ENCODE peak calls at places on chromosomes 4 and X, in eight cellular contexts. F is gastrocnemius medialis, D is thyroid gland, L is body of pancreas, W is uterus, Z is transverse colon, V is H54, I is stomach. S is an unnamed sample.

GRCh38 chr4:1321486-1321885 is 25.5 kb upstream of the UVSSA start:
- DNase-seq in F (no peak), D (no peak), L (no peak), W (no peak), Z (no peak), V (no peak), I (no peak), S (no peak)

GRCh38 chrX:152619897-152620296 is 17.8 kb upstream of the GABRQ start:
- DNase-seq in F (no peak), D (no peak), L (no peak), W (no peak), Z (no peak), V (no peak), I (no peak), S (no peak)

GRCh38 chrX:119685225-119686066 is 7.5 kb downstream of the SEPTIN6 start:
- DNase-seq in F (no peak), D (peak), L (no peak), W (peak), Z (no peak), V (no peak), I (no peak), S (no peak)

GRCh38 chrX:46777971-46778810 is 19.3 kb upstream of the SLC9A7 start:
- DNase-seq in F (no peak), D (no peak), L (no peak), W (no peak), Z (no peak), V (no peak), I (no peak), S (no peak)

GRCh38 chr4:163273203-163273602 is 59.2 kb downstream of the NPY1R start:
- DNase-seq in F (no peak), D (no peak), L (no peak), W (no peak), Z (no peak), V (no peak), I (no peak), S (no peak)

GRCh38 chr4:183299464-183299863 is 20.6 kb downstream of the CLDN22 start:
- DNase-seq in F (no peak), D (no peak), L (no peak), W (no peak), Z (no peak), V (no peak), I (no peak), S (no peak)

GRCh38 chr4:181161669-181162068 is 1081.5 kb upstream of the TENM3 start:
- DNase-seq in F (no peak), D (no peak), L (no peak), W (no peak), Z (no peak), V (no peak), I (no peak), S (no peak)

GRCh38 chrX:153635788-153636668 is 11.0 kb upstream of the DUSP9 start:
- DNase-seq in F (no peak), D (peak), L (peak), W (peak), Z (no peak), V (peak), I (no peak), S (no peak)

GRCh38 chrX:39176105-39176504 is 374.8 kb downstream of the MID1IP1 start:
- DNase-seq in F (no peak), D (peak), L (no peak), W (no peak), Z (no peak), V (no peak), I (no peak), S (no peak)

GRCh38 chr4:104860227-104861123 is 286.2 kb upstream of the TET2 start:
- DNase-seq in F (peak), D (peak), L (peak), W (peak), Z (peak), V (peak), I (peak), S (peak)

GRCh38 chrX:9781941-9782340 is 4.3 kb upstream of the SHROOM2 start:
- DNase-seq in F (no peak), D (no peak), L (no peak), W (no peak), Z (no peak), V (no peak), I (no peak), S (no peak)

GRCh38 chr4:4847011-4847410 is 12.5 kb upstream of the MSX1 start:
- DNase-seq in F (no peak), D (no peak), L (no peak), W (no peak), Z (no peak), V (no peak), I (no peak), S (no peak)

GRCh38 chrX:52819788-52820187 is 8.7 kb downstream of the XAGE5 start:
- DNase-seq in F (no peak), D (no peak), L (no peak), W (no peak), Z (no peak), V (no peak), I (no peak), S (no peak)

GRCh38 chr4:57037982-57038604 is 59.4 kb downstream of the POLR2B start:
- DNase-seq in F (no peak), D (peak), L (peak), W (peak), Z (peak), V (peak), I (peak), S (peak)

GRCh38 chr4:21102667-21103066 is 402.4 kb downstream of the PACRGL start:
- DNase-seq in F (no peak), D (no peak), L (no peak), W (no peak), Z (no peak), V (no peak), I (no peak), S (no peak)

GRCh38 chrX:110156167-110156754 is 153.3 kb downstream of the TMEM164 start:
- DNase-seq in F (no peak), D (no peak), L (no peak), W (no peak), Z (no peak), V (no peak), I (no peak), S (no peak)

GRCh38 chr4:75056277-75056676 is 123.4 kb downstream of the PARM1 start:
- DNase-seq in F (no peak), D (no peak), L (no peak), W (no peak), Z (no peak), V (no peak), I (no peak), S (no peak)

GRCh38 chr4:53923921-53924320 is 140.5 kb downstream of the CHIC2 start:
- DNase-seq in F (no peak), D (no peak), L (no peak), W (no peak), Z (no peak), V (no peak), I (no peak), S (no peak)

GRCh38 chr4:98261291-98262271 is at the start of gene RAP1GDS1:
- DNase-seq in F (peak), D (peak), L (peak), W (peak), Z (peak), V (peak), I (peak), S (peak)

GRCh38 chr4:8473920-8474590 is 33.5 kb downstream of the TRMT44 start:
- DNase-seq in F (no peak), D (peak), L (no peak), W (no peak), Z (no peak), V (no peak), I (no peak), S (no peak)

GRCh38 chr4:99945718-99946345 is 586 bp downstream of the DNAJB14 start:
- DNase-seq in F (no peak), D (no peak), L (no peak), W (no peak), Z (no peak), V (no peak), I (peak), S (no peak)

GRCh38 chr4:184251680-184252000 is 34.0 kb upstream of the ENPP6 start:
- DNase-seq in F (no peak), D (no peak), L (no peak), W (no peak), Z (no peak), V (no peak), I (no peak), S (no peak)

GRCh38 chrX:30895331-30895730 is 6.3 kb upstream of the TAB3 start:
- DNase-seq in F (no peak), D (no peak), L (no peak), W (no peak), Z (no peak), V (no peak), I (no peak), S (no peak)

GRCh38 chr4:54066718-54067129 is 2.3 kb upstream of the CHIC2 start:
- DNase-seq in F (no peak), D (no peak), L (peak), W (no peak), Z (no peak), V (no peak), I (peak), S (no peak)

GRCh38 chr4:18689308-18689915 is 667.9 kb upstream of the LCORL start:
- DNase-seq in F (peak), D (peak), L (peak), W (peak), Z (peak), V (no peak), I (peak), S (no peak)

GRCh38 chr4:145760961-145761929 is 81.3 kb downstream of the C4orf51 start:
- DNase-seq in F (no peak), D (no peak), L (no peak), W (no peak), Z (no peak), V (no peak), I (no peak), S (no peak)

GRCh38 chrX:130014770-130015169 is 32.3 kb downstream of the BCORL1 start:
- DNase-seq in F (no peak), D (no peak), L (no peak), W (no peak), Z (no peak), V (no peak), I (no peak), S (no peak)

DNA sequence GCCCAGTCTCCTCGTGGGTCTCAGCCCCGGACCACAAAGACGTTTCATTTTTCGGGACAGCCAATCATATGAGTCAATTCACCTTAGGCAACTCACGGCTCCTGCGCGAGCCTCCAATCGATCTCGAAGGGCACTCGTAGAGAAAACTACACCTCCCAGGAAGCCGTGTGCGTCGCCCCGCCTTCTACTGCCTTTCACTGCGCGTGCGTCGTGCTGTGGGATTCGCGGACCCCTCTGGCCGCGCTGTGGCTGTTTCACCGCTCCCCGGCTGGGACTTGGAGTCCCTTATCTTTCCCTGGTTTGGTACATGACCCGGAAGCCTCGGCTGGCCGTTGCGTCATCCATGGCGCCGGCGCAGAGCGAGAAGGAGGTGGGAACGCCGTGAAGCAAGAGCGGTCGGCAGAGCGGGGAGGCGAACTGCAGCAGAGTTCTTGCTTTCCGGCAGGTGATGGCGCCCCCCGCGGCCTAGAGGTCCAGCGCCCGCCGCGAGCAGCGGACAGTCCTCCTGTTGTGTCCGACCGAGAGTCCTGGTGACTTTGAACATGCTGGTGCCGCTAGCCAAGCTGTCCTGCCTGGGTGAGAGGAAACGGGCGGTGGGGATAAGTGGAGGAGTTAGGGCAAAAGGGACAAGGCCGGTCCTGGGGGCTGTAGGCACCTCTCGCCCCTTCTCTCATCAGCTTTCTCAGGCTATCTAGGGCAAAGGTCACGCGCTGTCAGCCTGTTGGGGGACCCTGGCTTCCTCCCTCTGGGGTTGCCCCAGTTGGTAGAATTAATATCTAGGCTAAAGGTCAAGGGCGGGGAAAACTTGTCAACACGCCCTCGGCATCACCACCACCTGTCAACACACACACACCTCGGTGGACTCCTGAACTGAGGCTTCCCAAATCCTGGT is at the start of gene ETFDH:
- DNase-seq in F (peak), D (peak), L (peak), W (peak), Z (peak), V (peak), I (peak), S (peak)
- TF ChIP-seq POLR2A in F (peak), D (peak), L (peak), W (peak), Z (peak), V (peak), I (no peak), S (peak)

GRCh38 chrX:102720237-102721168 is at the start of gene GPRASP3:
- DNase-seq in F (peak), D (peak), L (peak), W (peak), Z (peak), V (no peak), I (peak), S (peak)
- TF ChIP-seq POLR2A in F (peak), D (peak), L (no peak), W (no peak), Z (no peak), V (no peak), I (no peak), S (peak)

GRCh38 chr4:139145552-139145932 is 31.5 kb downstream of the ELF2 start:
- DNase-seq in F (no peak), D (no peak), L (no peak), W (no peak), Z (no peak), V (no peak), I (no peak), S (no peak)

GRCh38 chr4:139144911-139145551 is 32.0 kb downstream of the ELF2 start:
- DNase-seq in F (no peak), D (peak), L (peak), W (no peak), Z (peak), V (no peak), I (peak), S (no peak)

GRCh38 chr4:139142097-139142496 is 34.9 kb downstream of the ELF2 start:
- DNase-seq in F (no peak), D (peak), L (no peak), W (no peak), Z (no peak), V (no peak), I (no peak), S (no peak)

GRCh38 chr4:139142980-139143379 is 34.0 kb downstream of the ELF2 start:
- DNase-seq in F (no peak), D (no peak), L (no peak), W (no peak), Z (no peak), V (no peak), I (no peak), S (no peak)

GRCh38 chr4:139144161-139144859 is 32.7 kb downstream of the ELF2 start:
- DNase-seq in F (peak), D (peak), L (peak), W (peak), Z (peak), V (peak), I (peak), S (no peak)
- TF ChIP-seq POLR2A in F (no peak), D (no peak), L (no peak), W (no peak), Z (no peak), V (no peak), I (no peak), S (no peak)

GRCh38 chr4:24472514-24473308 is 111.6 kb downstream of the DHX15 start:
- DNase-seq in F (peak), D (peak), L (peak), W (peak), Z (peak), V (peak), I (peak), S (peak)
- TF ChIP-seq POLR2A in F (peak), D (peak), L (no peak), W (peak), Z (peak), V (no peak), I (no peak), S (no peak)

DNA sequence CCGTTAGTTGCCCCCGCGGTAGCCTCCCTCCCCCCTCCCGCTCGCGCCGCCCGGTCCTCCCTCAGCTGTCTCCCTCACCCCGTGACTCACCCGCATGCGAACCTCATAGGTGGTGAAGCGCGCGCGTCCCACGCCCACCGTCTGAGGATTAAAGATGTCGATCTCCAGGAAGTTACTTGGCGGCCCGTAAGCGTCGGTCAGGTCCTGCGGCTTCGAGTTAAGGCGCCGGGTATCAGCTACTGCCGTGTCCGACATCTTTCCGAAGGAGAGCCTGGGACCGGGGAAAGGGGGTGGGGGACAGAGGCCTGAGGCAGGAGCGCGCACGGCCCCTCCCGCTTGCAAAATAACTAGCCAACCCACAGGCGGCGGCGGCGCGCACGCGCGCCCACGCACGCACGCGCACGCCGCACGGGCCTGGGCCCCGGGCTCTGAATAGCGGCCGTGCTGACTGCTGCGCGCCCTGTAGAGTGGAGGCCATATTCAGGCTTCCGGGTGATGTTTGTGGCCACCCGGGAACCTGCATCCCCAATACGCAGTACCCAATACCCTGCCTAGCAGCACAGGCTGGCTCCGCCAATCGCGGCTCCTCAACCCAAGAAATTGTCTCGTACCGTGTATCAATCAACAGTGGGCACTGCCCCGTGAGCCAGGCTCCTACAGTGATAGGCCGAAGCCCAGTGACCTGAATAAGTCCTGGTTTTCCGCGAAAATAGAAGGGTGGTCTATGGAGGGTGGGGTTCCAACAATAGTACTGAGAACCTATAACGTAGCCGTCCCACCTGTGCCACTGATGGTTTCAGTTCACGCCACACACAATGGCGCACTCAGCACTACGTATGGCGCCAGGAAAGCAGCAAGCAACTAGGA is at the start of gene SNX12:
- DNase-seq in F (peak), D (peak), L (peak), W (peak), Z (peak), V (peak), I (peak), S (peak)
- TF ChIP-seq POLR2A in F (peak), D (peak), L (no peak), W (peak), Z (peak), V (peak), I (no peak), S (peak)

GRCh38 chr4:2843023-2843908 is at the start of gene ADD1:
- DNase-seq in F (peak), D (peak), L (peak), W (peak), Z (peak), V (peak), I (peak), S (peak)
- TF ChIP-seq POLR2A in F (peak), D (peak), L (peak), W (peak), Z (peak), V (peak), I (peak), S (peak)

GRCh38 chr4:143185253-143186107 is 763 bp downstream of the USP38 start:
- DNase-seq in F (peak), D (peak), L (no peak), W (no peak), Z (peak), V (no peak), I (no peak), S (no peak)
- TF ChIP-seq POLR2A in F (no peak), D (no peak), L (no peak), W (no peak), Z (no peak), V (no peak), I (no peak), S (no peak)

GRCh38 chr4:139175647-139176298 is 1.2 kb downstream of the ELF2 start:
- DNase-seq in F (no peak), D (no peak), L (no peak), W (no peak), Z (no peak), V (peak), I (no peak), S (no peak)

GRCh38 chr4:139171878-139172691 is 4.9 kb downstream of the ELF2 start:
- DNase-seq in F (no peak), D (no peak), L (no peak), W (no peak), Z (no peak), V (no peak), I (no peak), S (no peak)

GRCh38 chr4:139177888-139178609 is 1.0 kb upstream of the ELF2 start:
- DNase-seq in F (peak), D (peak), L (peak), W (peak), Z (peak), V (peak), I (peak), S (peak)

GRCh38 chr4:139176299-139177048 is 544 bp downstream of the ELF2 start:
- DNase-seq in F (peak), D (peak), L (peak), W (peak), Z (peak), V (peak), I (peak), S (peak)

DNA sequence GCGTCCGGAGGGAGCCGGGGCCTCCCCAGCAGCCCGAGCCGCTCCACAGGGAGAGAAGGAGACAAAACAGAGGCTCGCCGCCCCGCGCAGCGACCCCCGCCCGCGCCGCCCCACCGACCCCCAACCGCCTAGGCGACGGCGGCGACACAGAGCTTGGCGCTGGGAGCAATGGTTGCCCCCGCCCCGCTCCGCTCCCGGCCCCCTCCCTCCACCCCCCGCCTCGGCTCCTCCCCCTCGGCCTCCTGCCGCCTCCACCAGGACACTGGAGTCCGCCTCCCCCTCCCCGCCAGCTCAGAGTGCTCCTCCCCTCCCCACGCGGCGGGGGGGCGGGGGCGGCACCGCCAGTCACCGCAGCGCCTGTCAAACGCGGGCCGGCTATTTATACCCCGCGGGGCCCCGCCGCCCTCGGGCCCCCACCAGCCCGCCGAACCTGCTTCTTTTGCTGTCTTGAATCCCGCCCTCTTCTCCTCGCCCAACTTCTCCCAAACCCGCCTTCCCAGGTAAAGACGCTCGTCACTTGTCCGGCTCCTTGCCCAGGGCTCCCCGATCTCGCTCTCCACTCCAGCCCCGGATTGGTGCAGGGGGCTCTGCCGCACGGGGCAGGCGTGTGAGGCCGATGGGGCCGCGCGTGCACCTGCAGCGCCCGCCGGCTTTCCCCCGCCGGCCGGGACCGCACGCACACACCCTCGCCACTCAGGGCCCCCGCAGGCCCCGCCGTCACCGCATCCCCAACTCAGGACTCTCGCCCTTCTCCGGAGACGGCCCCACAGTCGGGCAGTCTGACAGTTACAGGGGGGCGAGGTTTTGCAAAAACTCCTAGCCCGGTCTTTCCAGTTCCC is at the start of gene ELF2:
- DNase-seq in F (peak), D (peak), L (peak), W (peak), Z (peak), V (peak), I (peak), S (peak)
- TF ChIP-seq POLR2A in F (peak), D (no peak), L (no peak), W (no peak), Z (no peak), V (no peak), I (no peak), S (no peak)

S was measured in GM12892.